ENCODE peak calls at places on chromosome 11, in seven cellular contexts. J, V, F, T, P, R and E are unnamed samples.

GRCh38 chr11:78037056-78037455 is 14.0 kb upstream of the KCTD14 start:
- DNase-seq in J (no peak), F (no peak), P (no peak), T (no peak), R (peak), V (no peak), E (no peak)

GRCh38 chr11:31509017-31509411 is 408 bp downstream of the IMMP1L start:
- DNase-seq in T (no peak), J (no peak), F (no peak), V (peak), P (no peak), R (peak), E (no peak)

GRCh38 chr11:122202951-122203456 is 87.0 kb upstream of the BLID start:
- DNase-seq in J (peak), V (peak), T (peak), F (peak), R (peak), P (no peak), E (peak)

GRCh38 chr11:8059571-8060011 is 21.4 kb upstream of the TUB start:
- DNase-seq in T (no peak), V (peak), J (no peak), R (no peak), P (no peak), F (no peak), E (no peak)

GRCh38 chr11:17443926-17444690 is 32.5 kb downstream of the ABCC8 start:
- DNase-seq in T (no peak), J (no peak), P (no peak), F (no peak), R (no peak), V (no peak), E (no peak)

GRCh38 chr11:13883042-13883441 is 79.5 kb upstream of the SPON1 start:
- DNase-seq in T (no peak), R (no peak), J (no peak), F (peak), V (no peak), P (no peak), E (no peak)

GRCh38 chr11:94201004-94201465 is 72.4 kb downstream of the PANX1 start:
- DNase-seq in F (no peak), R (peak), T (no peak), J (no peak), V (no peak), P (no peak), E (no peak)

GRCh38 chr11:73257342-73258103 is 14.6 kb upstream of the P2RY6 start:
- DNase-seq in V (no peak), J (no peak), P (no peak), F (no peak), T (no peak), R (peak), E (no peak)

GRCh38 chr11:65917434-65918210 is 1.2 kb downstream of the C11orf68 start:
- DNase-seq in J (no peak), R (no peak), T (no peak), V (no peak), F (no peak), P (no peak), E (no peak)

GRCh38 chr11:2820976-2821375 is 64.6 kb downstream of the CDKN1C start:
- DNase-seq in T (no peak), F (no peak), R (no peak), J (no peak), V (no peak), P (no peak), E (no peak)

GRCh38 chr11:764322-765024 is 12.8 kb downstream of the GATD1 start:
- DNase-seq in F (no peak), R (no peak), V (no peak), J (peak), T (no peak), P (no peak), E (no peak)
- TF ChIP-seq POLR2AphosphoS5 in F (no peak), R (no peak), V (no peak), J (no peak), T (no peak), P (no peak), E (peak)

GRCh38 chr11:61832758-61833157 is 4.7 kb downstream of the FADS2 start:
- DNase-seq in V (no peak), P (no peak), T (no peak), R (no peak), J (no peak), F (no peak), E (no peak)

GRCh38 chr11:61835663-61836024 is 7.5 kb downstream of the FADS2 start:
- DNase-seq in R (no peak), T (no peak), F (no peak), J (no peak), V (no peak), P (no peak), E (no peak)

GRCh38 chr11:61833926-61834277 is 5.8 kb downstream of the FADS2 start:
- DNase-seq in J (no peak), V (no peak), P (no peak), T (no peak), F (no peak), R (no peak), E (no peak)

GRCh38 chr11:61833478-61833877 is 5.4 kb downstream of the FADS2 start:
- DNase-seq in T (no peak), P (no peak), R (no peak), V (no peak), J (no peak), F (no peak), E (no peak)

DNA sequence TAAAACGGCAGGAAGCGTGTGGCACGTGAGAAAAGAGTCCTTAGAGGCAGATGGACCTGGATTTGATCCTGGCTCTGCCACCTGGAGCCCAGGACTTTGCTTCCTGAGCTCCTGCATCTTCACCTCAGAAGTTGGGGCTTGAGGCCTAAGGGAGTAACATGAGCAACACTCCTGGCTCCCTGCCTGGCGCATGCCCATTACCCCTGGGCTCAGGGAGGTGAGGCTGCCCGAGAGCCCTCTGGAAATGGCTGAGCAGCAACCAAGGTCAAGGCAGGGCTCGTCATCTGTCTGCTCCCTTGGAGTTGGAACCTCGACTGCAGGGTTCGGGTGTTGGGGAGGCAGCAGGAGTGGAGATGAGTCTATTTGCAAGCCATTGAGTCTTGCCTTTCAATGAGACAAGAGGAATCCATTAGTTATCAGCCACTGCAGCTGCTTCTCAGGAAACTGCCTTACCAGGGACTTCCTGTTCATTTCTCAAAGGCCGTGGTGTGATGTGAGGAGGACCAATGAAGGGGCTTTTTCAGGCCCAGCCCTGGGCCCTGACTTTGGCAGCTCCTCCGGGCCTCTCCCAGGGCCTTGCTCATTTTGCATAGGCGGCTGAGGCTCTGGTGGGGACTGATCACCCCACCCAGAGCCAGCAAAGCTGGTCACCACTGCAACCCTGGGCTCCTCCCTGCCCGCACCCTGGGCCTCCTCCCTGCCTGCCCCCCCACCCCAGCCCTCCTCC is 6.3 kb downstream of the FADS2 start:
- DNase-seq in V (peak), T (peak), P (peak), J (peak), F (peak), R (no peak), E (peak)
- TF ChIP-seq TAF1 in V (peak), T (peak), P (peak), J (no peak), F (no peak), R (no peak), E (peak)

GRCh38 chr11:97617031-97617430 is 1227.2 kb downstream of the JRKL start:
- DNase-seq in P (no peak), F (no peak), V (no peak), T (no peak), R (no peak), J (no peak), E (no peak)
- TF ChIP-seq POLR2AphosphoS5 in P (no peak), F (no peak), V (no peak), T (no peak), R (no peak), J (no peak), E (no peak)

GRCh38 chr11:37811349-37811748 is 1213.3 kb upstream of the RAG2 start:
- DNase-seq in P (no peak), J (no peak), R (no peak), F (no peak), T (no peak), V (no peak), E (no peak)
- TF ChIP-seq TAF1 in P (no peak), J (no peak), R (no peak), F (no peak), T (no peak), V (no peak), E (no peak)

DNA sequence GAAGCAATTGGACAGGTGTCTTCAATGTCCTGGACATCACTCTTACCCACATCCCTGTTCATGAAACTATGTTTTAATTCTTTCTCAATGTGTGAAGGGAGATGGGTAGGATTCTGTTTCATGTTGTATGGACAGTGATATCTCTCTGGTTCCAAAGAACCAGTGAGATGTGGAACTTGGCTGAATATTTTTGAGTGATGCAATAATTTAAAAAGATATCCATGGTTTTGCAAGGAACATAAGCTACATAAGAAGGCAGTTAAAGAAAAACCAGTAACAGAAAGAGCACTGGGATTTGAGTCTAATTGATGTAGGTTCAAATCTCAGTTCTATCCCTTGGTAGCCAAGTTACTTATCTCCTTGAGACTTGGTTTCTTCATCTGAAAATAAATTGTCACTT is 7.7 kb upstream of the ELF5 start:
- DNase-seq in P (no peak), T (no peak), V (no peak), F (no peak), J (no peak), R (no peak), E (no peak)
- TF ChIP-seq POLR2AphosphoS5 in P (no peak), T (no peak), V (no peak), F (no peak), J (no peak), R (no peak), E (no peak)

GRCh38 chr11:120090411-120090810 is 47.5 kb downstream of the TRIM29 start:
- DNase-seq in T (no peak), P (no peak), F (no peak), V (no peak), J (no peak), R (no peak), E (no peak)

GRCh38 chr11:120088056-120088455 is 49.9 kb downstream of the TRIM29 start:
- DNase-seq in J (no peak), T (no peak), R (no peak), V (no peak), F (no peak), P (no peak), E (no peak)

GRCh38 chr11:120091121-120091520 is 46.8 kb downstream of the TRIM29 start:
- DNase-seq in V (no peak), F (no peak), R (no peak), T (no peak), P (no peak), J (no peak), E (no peak)

GRCh38 chr11:120089036-120090001 is 48.6 kb downstream of the TRIM29 start:
- DNase-seq in J (no peak), F (no peak), V (no peak), R (no peak), P (no peak), T (no peak), E (no peak)

DNA sequence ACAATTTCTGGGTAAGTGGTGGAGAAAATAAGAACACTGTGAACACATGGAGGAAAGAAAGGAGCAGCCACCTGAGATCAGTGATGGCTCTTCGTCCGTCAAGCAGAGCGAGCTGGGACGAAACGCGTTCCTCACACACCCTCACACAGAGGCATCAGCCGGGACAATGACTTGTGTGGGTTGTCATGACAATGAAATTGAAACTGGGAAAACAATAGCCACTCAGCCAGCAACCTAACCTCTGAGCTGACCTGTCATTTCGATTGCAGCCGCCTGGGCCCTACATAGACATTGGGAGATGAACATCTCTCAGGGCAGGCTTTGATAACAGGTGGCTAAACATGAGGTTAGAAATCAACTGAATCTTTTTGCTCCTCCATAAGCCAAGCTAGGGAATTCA is 51.3 kb downstream of the TRIM29 start:
- DNase-seq in V (no peak), J (no peak), P (no peak), T (no peak), R (no peak), F (no peak), E (no peak)
- TF ChIP-seq TAF1 in V (no peak), J (no peak), P (no peak), T (no peak), R (no peak), F (no peak), E (no peak)

DNA sequence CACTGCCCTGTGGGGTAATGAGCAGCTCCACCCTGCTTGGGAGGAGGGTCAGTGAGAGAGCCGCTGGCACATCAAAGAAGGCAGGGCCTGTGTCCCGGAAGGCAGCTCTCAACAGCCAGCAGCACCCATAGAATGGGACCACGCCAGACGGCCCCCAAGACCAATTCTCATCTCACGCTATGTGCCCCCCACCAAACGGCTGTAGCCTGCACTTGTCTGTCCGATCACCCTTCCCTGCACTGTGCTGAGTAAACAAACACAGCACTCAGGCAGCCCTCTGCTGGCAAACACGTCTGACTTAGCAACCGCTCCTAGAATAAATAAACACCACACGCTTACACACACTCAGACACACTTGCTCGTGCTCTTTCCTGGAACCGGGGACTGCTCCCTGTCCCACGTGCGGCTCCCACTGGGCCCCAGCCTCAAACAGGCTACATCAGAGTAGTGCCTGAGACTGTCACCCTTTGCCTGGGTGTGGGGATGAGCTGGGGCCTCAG is 53.2 kb upstream of the CDON start:
- DNase-seq in P (no peak), R (peak), V (no peak), F (no peak), J (peak), T (no peak), E (no peak)
- TF ChIP-seq POLR2AphosphoS5 in P (no peak), R (no peak), V (no peak), F (no peak), J (no peak), T (no peak), E (no peak)

DNA sequence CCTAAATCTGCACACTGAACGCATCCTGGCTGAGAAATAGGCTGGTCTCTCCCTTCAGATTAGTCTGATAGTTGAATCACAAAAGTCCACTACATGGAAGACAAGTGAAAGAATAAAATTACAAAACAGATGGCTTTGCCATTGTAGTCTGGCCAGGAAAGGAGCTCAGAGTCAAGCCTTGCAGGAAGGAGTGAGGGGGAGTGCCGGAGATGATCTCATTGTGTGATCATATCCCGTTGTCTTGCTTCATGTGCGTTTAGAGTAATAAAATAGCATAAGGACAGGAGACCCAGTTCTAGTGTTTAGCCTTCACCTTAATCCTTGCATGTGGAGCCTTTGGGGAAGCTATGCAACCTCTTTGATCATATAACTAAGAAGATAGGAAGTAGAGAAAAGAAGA is 666.7 kb upstream of the RAG2 start:
- DNase-seq in T (no peak), R (no peak), V (no peak), J (no peak), P (no peak), F (no peak), E (no peak)
- TF ChIP-seq TAF1 in T (no peak), R (no peak), V (no peak), J (no peak), P (no peak), F (no peak), E (no peak)